ENCODE peak calls at places on chromosome 19, in seven cellular contexts. One of them, this sample, is unnamed.

GRCh38 chr19:58386576-58387337 is at the start of gene RPS5:
- DNase-seq in GM12878: peak
- DNase-seq in HepG2: peak
- DNase-seq in HCT116: peak
- DNase-seq in SK-N-SH: peak
- DNase-seq in H1: peak
- DNase-seq in K562: peak
- DNase-seq in this sample: peak

GRCh38 chr19:15463865-15464371 is 426 bp downstream of the RASAL3 start:
- DNase-seq in HCT116: no peak
- DNase-seq in H1: no peak
- DNase-seq in HepG2: no peak
- DNase-seq in K562: no peak
- DNase-seq in SK-N-SH: no peak
- DNase-seq in GM12878: no peak
- DNase-seq in this sample: no peak

GRCh38 chr19:53195265-53195879 is 2.2 kb upstream of the ZNF665 start:
- DNase-seq in HepG2: peak
- DNase-seq in H1: peak
- DNase-seq in K562: peak
- DNase-seq in HCT116: peak
- DNase-seq in GM12878: peak
- DNase-seq in SK-N-SH: peak
- DNase-seq in this sample: peak

GRCh38 chr19:3543150-3544053 is 4.4 kb downstream of the TEKTIP1 start:
- DNase-seq in SK-N-SH: no peak
- DNase-seq in HepG2: no peak
- DNase-seq in H1: no peak
- DNase-seq in K562: no peak
- DNase-seq in HCT116: no peak
- DNase-seq in GM12878: no peak
- DNase-seq in this sample: no peak

GRCh38 chr19:4386038-4386782 is 14.1 kb downstream of the SH3GL1 start:
- DNase-seq in K562: no peak
- DNase-seq in GM12878: no peak
- DNase-seq in SK-N-SH: no peak
- DNase-seq in HepG2: no peak
- DNase-seq in HCT116: no peak
- DNase-seq in H1: no peak
- DNase-seq in this sample: no peak

GRCh38 chr19:44684892-44685847 is 13.8 kb upstream of the CEACAM16 start:
- DNase-seq in GM12878: no peak
- DNase-seq in HCT116: peak
- DNase-seq in H1: no peak
- DNase-seq in HepG2: peak
- DNase-seq in SK-N-SH: no peak
- DNase-seq in K562: peak
- DNase-seq in this sample: no peak

GRCh38 chr19:42279902-42280760 is 11.1 kb downstream of the CIC start:
- DNase-seq in GM12878: peak
- DNase-seq in HepG2: peak
- DNase-seq in H1: peak
- DNase-seq in HCT116: peak
- DNase-seq in SK-N-SH: peak
- DNase-seq in K562: peak
- DNase-seq in this sample: peak

GRCh38 chr19:21466627-21467026 is 38.8 kb upstream of the ZNF429 start:
- DNase-seq in SK-N-SH: no peak
- DNase-seq in K562: no peak
- DNase-seq in H1: no peak
- DNase-seq in HepG2: no peak
- DNase-seq in GM12878: no peak
- DNase-seq in HCT116: no peak
- DNase-seq in this sample: no peak

GRCh38 chr19:38228491-38229439 is 4.7 kb upstream of the DPF1 start:
- DNase-seq in SK-N-SH: peak
- DNase-seq in HCT116: no peak
- DNase-seq in GM12878: no peak
- DNase-seq in HepG2: no peak
- DNase-seq in K562: peak
- DNase-seq in H1: peak
- DNase-seq in this sample: no peak

GRCh38 chr19:19261350-19262189 is 11.5 kb downstream of the TM6SF2 start:
- DNase-seq in HepG2: no peak
- DNase-seq in H1: peak
- DNase-seq in SK-N-SH: peak
- DNase-seq in K562: peak
- DNase-seq in HCT116: no peak
- DNase-seq in GM12878: no peak
- DNase-seq in this sample: no peak
- TF ChIP-seq JUND in HepG2: no peak
- TF ChIP-seq JUND in H1: no peak
- TF ChIP-seq JUND in SK-N-SH: no peak
- TF ChIP-seq JUND in K562: no peak
- TF ChIP-seq JUND in HCT116: no peak
- TF ChIP-seq JUND in GM12878: no peak
- TF ChIP-seq JUND in this sample: no peak

GRCh38 chr19:1079566-1080111 is 12.7 kb downstream of the ARHGAP45 start:
- DNase-seq in H1: no peak
- DNase-seq in GM12878: no peak
- DNase-seq in HCT116: no peak
- DNase-seq in K562: no peak
- DNase-seq in HepG2: no peak
- DNase-seq in SK-N-SH: peak
- DNase-seq in this sample: no peak
- TF ChIP-seq JUND in H1: no peak
- TF ChIP-seq JUND in GM12878: no peak
- TF ChIP-seq JUND in HCT116: no peak
- TF ChIP-seq JUND in K562: no peak
- TF ChIP-seq JUND in HepG2: no peak
- TF ChIP-seq JUND in SK-N-SH: no peak
- TF ChIP-seq JUND in this sample: no peak

GRCh38 chr19:56577719-56578602 is 10.7 kb downstream of the ZNF470 start:
- DNase-seq in GM12878: no peak
- DNase-seq in SK-N-SH: no peak
- DNase-seq in K562: no peak
- DNase-seq in H1: no peak
- DNase-seq in HepG2: no peak
- DNase-seq in HCT116: no peak
- DNase-seq in this sample: no peak
- TF ChIP-seq JUND in GM12878: no peak
- TF ChIP-seq JUND in SK-N-SH: no peak
- TF ChIP-seq JUND in K562: no peak
- TF ChIP-seq JUND in H1: no peak
- TF ChIP-seq JUND in HepG2: no peak
- TF ChIP-seq JUND in HCT116: no peak
- TF ChIP-seq JUND in this sample: no peak

GRCh38 chr19:1986357-1987162 is 29.0 kb downstream of the BTBD2 start:
- DNase-seq in H1: no peak
- DNase-seq in SK-N-SH: no peak
- DNase-seq in HepG2: no peak
- DNase-seq in HCT116: no peak
- DNase-seq in K562: no peak
- DNase-seq in GM12878: no peak
- DNase-seq in this sample: no peak
- TF ChIP-seq JUND in H1: no peak
- TF ChIP-seq JUND in SK-N-SH: no peak
- TF ChIP-seq JUND in HepG2: no peak
- TF ChIP-seq JUND in HCT116: no peak
- TF ChIP-seq JUND in K562: no peak
- TF ChIP-seq JUND in GM12878: no peak
- TF ChIP-seq JUND in this sample: no peak

GRCh38 chr19:7177926-7178325 is 108.4 kb downstream of the ZNF557 start:
- DNase-seq in HepG2: no peak
- DNase-seq in HCT116: no peak
- DNase-seq in SK-N-SH: no peak
- DNase-seq in GM12878: no peak
- DNase-seq in H1: no peak
- DNase-seq in K562: no peak
- DNase-seq in this sample: no peak
- TF ChIP-seq JUND in HepG2: no peak
- TF ChIP-seq JUND in HCT116: no peak
- TF ChIP-seq JUND in SK-N-SH: peak
- TF ChIP-seq JUND in GM12878: no peak
- TF ChIP-seq JUND in H1: no peak
- TF ChIP-seq JUND in K562: no peak
- TF ChIP-seq JUND in this sample: no peak

GRCh38 chr19:17658240-17658639 is 29.9 kb downstream of the UNC13A start:
- DNase-seq in HepG2: no peak
- DNase-seq in K562: no peak
- DNase-seq in H1: no peak
- DNase-seq in SK-N-SH: no peak
- DNase-seq in HCT116: no peak
- DNase-seq in GM12878: no peak
- DNase-seq in this sample: no peak
- TF ChIP-seq JUND in HepG2: no peak
- TF ChIP-seq JUND in K562: no peak
- TF ChIP-seq JUND in H1: no peak
- TF ChIP-seq JUND in SK-N-SH: no peak
- TF ChIP-seq JUND in HCT116: no peak
- TF ChIP-seq JUND in GM12878: no peak
- TF ChIP-seq JUND in this sample: no peak

GRCh38 chr19:14366529-14366928 is 14.7 kb upstream of the ADGRE5 start:
- DNase-seq in SK-N-SH: peak
- DNase-seq in K562: peak
- DNase-seq in GM12878: peak
- DNase-seq in H1: peak
- DNase-seq in HepG2: peak
- DNase-seq in HCT116: peak
- DNase-seq in this sample: peak
- TF ChIP-seq JUND in SK-N-SH: no peak
- TF ChIP-seq JUND in K562: no peak
- TF ChIP-seq JUND in GM12878: no peak
- TF ChIP-seq JUND in H1: no peak
- TF ChIP-seq JUND in HepG2: no peak
- TF ChIP-seq JUND in HCT116: no peak
- TF ChIP-seq JUND in this sample: no peak